ENCODE peak calls at places on chromosome 10, in five cellular contexts. N is Ammon's horn, Q is NCI-H446 treated with DMSO at 0.1 percent for 48 hours, O is chondrocyte, R is adrenal gland. D is an unnamed sample.

GRCh38 chr10:119859422-119860258 is 13.0 kb downstream of the MCMBP start:
- DNase-seq in N (peak; percentile 54), Q (no peak), O (no peak), R (no peak), D (no peak)

GRCh38 chr10:75655791-75656451 is 224.5 kb downstream of the LRMDA start:
- DNase-seq in N (no peak), Q (peak; percentile 15), O (no peak), R (peak; percentile 78), D (no peak)

GRCh38 chr10:29877798-29878491 is 181.4 kb downstream of the JCAD start:
- DNase-seq in N (peak; percentile 7), Q (no peak), O (no peak), R (peak; percentile 77), D (peak; percentile 84)

GRCh38 chr10:63561421-63561820 is 40.2 kb downstream of the REEP3 start:
- DNase-seq in N (no peak), Q (no peak), O (no peak), R (no peak), D (no peak)

GRCh38 chr10:15321431-15322321 is 49.4 kb downstream of the FAM171A1 start:
- DNase-seq in N (no peak), Q (no peak), O (no peak), R (no peak), D (no peak)

GRCh38 chr10:5404188-5405041 is at the start of gene TUBAL3:
- DNase-seq in N (no peak), Q (no peak), O (no peak), R (no peak), D (no peak)

GRCh38 chr10:18216482-18216881 is 76.3 kb downstream of the CACNB2 start:
- DNase-seq in N (peak; percentile 60), Q (no peak), O (no peak), R (no peak), D (no peak)

GRCh38 chr10:30431435-30431911 is 2.5 kb upstream of the MAP3K8 start:
- DNase-seq in N (no peak), Q (no peak), O (no peak), R (no peak), D (no peak)

GRCh38 chr10:101952196-101952595 is 103.8 kb downstream of the ARMH3 start:
- DNase-seq in N (no peak), Q (no peak), O (no peak), R (no peak), D (no peak)

GRCh38 chr10:12471135-12471534 is 121.8 kb downstream of the CAMK1D start:
- DNase-seq in N (no peak), Q (no peak), O (no peak), R (no peak), D (no peak)

GRCh38 chr10:78913219-78914059 is 155.3 kb upstream of the ZMIZ1 start:
- DNase-seq in N (peak; percentile 97), Q (no peak), O (peak; percentile 61), R (no peak), D (no peak)

GRCh38 chr10:6918305-6918704 is 338.2 kb upstream of the PRKCQ start:
- DNase-seq in N (peak; percentile 42), Q (no peak), O (no peak), R (peak; percentile 66), D (no peak)

GRCh38 chr10:89555688-89556445 is 20.5 kb upstream of the SLC16A12 start:
- DNase-seq in N (no peak), Q (no peak), O (no peak), R (no peak), D (no peak)

GRCh38 chr10:48444861-48445841 is 138.7 kb downstream of the MAPK8 start:
- DNase-seq in N (no peak), Q (no peak), O (peak; percentile 90), R (peak; percentile 44), D (peak; percentile 77)

GRCh38 chr10:46306550-46307184 is 19.9 kb downstream of the ANTXRL start:
- DNase-seq in N (no peak), Q (no peak), O (no peak), R (peak; percentile 36), D (no peak)

GRCh38 chr10:33223326-33224014 is 111.0 kb downstream of the NRP1 start:
- DNase-seq in N (no peak), Q (no peak), O (no peak), R (no peak), D (no peak)

GRCh38 chr10:131926743-131927595 is 26.2 kb downstream of the PPP2R2D start:
- DNase-seq in N (no peak), Q (no peak), O (no peak), R (no peak), D (no peak)

GRCh38 chr10:91891285-91892001 is 17.8 kb downstream of the FGFBP3 start:
- DNase-seq in N (no peak), Q (no peak), O (no peak), R (peak; percentile 66), D (no peak)

GRCh38 chr10:91759581-91759986 is 38.6 kb upstream of the TNKS2 start:
- DNase-seq in N (no peak), Q (no peak), O (no peak), R (no peak), D (no peak)

GRCh38 chr10:73818402-73818801 is 7.0 kb upstream of the NDST2 start:
- DNase-seq in N (no peak), Q (no peak), O (no peak), R (no peak), D (no peak)

GRCh38 chr10:71268247-71268691 is 50.8 kb upstream of the SLC29A3 start:
- DNase-seq in N (peak; percentile 76), Q (peak; percentile 15), O (no peak), R (no peak), D (no peak)

GRCh38 chr10:59536151-59536550 is 173.5 kb downstream of the SLC16A9 start:
- DNase-seq in N (no peak), Q (no peak), O (no peak), R (no peak), D (no peak)

GRCh38 chr10:59735296-59735695 is 18.0 kb downstream of the MRLN start:
- DNase-seq in N (no peak), Q (no peak), O (no peak), R (no peak), D (no peak)

GRCh38 chr10:102604379-102604960 is 39.8 kb upstream of the TRIM8 start:
- DNase-seq in N (no peak), Q (no peak), O (peak; percentile 4), R (peak; percentile 69), D (no peak)

GRCh38 chr10:119305860-119306513 is 98.6 kb downstream of the GRK5 start:
- DNase-seq in N (peak; percentile 54), Q (peak; percentile 82), O (no peak), R (peak; percentile 85), D (peak; percentile 89)

GRCh38 chr10:5442056-5442989 is 30.0 kb downstream of the NET1 start:
- DNase-seq in N (peak; percentile 49), Q (peak; percentile 17), O (no peak), R (no peak), D (no peak)

GRCh38 chr10:24238527-24239247 is 29.7 kb downstream of the KIAA1217 start:
- DNase-seq in N (no peak), Q (no peak), O (no peak), R (no peak), D (no peak)

GRCh38 chr10:49831352-49832040 is 69.4 kb upstream of the OGDHL start:
- DNase-seq in N (no peak), Q (no peak), O (no peak), R (no peak), D (no peak)

GRCh38 chr10:69934768-69935167 is 117.9 kb upstream of the MACROH2A2 start:
- DNase-seq in N (no peak), Q (no peak), O (no peak), R (no peak), D (no peak)

GRCh38 chr10:123885406-123886164 is 6.0 kb downstream of the CPXM2 start:
- DNase-seq in N (no peak), Q (no peak), O (no peak), R (no peak), D (peak; percentile 81)

GRCh38 chr10:5466451-5466996 is 32.8 kb downstream of the CALML5 start:
- DNase-seq in N (no peak), Q (no peak), O (no peak), R (peak; percentile 75), D (no peak)

GRCh38 chr10:110901954-110902819 is 16.8 kb downstream of the BBIP1 start:
- DNase-seq in N (peak; percentile 8), Q (no peak), O (no peak), R (no peak), D (no peak)

GRCh38 chr10:132627736-132628512 is 90.3 kb downstream of the INPP5A start:
- DNase-seq in N (peak; percentile 48), Q (no peak), O (no peak), R (peak; percentile 68), D (peak; percentile 83)